ENCODE peak calls at places on chromosomes 11 and 22, in seven cellular contexts. N is RCC 7860; V is frontal cortex; L is Peyer's patch; G is cardiac muscle cell; H is T-cell; Q is stimulated activated CD4-positive, alpha-beta T cell treated with anti-CD3 and anti-CD28 coated beads, Interleukin-1b, Interleukin-23, amount 100 ng/mL, for 24 hours. K is an unnamed sample.

GRCh38 chr11:76830639-76831312 is 29.9 kb upstream of the ACER3 start:
- DNase-seq in N (no peak), V (no peak), L (no peak), G (no peak), H (no peak), Q (no peak), K (no peak)

GRCh38 chr22:27776410-27776958 is 25.1 kb downstream of the MN1 start:
- DNase-seq in N (no peak), V (no peak), L (no peak), G (no peak), H (no peak), Q (no peak), K (no peak)

GRCh38 chr22:27247691-27248434 is 553.7 kb downstream of the MN1 start:
- DNase-seq in N (no peak), V (no peak), L (no peak), G (no peak), H (no peak), Q (no peak), K (no peak)

GRCh38 chr22:39814899-39815298 is 78.7 kb downstream of the ENTHD1 start:
- DNase-seq in N (no peak), V (no peak), L (no peak), G (no peak), H (no peak), Q (no peak), K (peak)

GRCh38 chr11:130427049-130427388 is 1.4 kb downstream of the ADAMTS8 start:
- DNase-seq in N (no peak), V (no peak), L (no peak), G (no peak), H (no peak), Q (no peak), K (no peak)

GRCh38 chr22:28143961-28144745 is 225.1 kb upstream of the PITPNB start:
- DNase-seq in N (no peak), V (no peak), L (no peak), G (no peak), H (no peak), Q (no peak), K (no peak)

GRCh38 chr11:70567680-70568503 is 169.6 kb downstream of the CTTN start:
- DNase-seq in N (no peak), V (no peak), L (no peak), G (no peak), H (no peak), Q (no peak), K (peak)

GRCh38 chr11:65366340-65366773 is 11.8 kb downstream of the TIGD3 start:
- DNase-seq in N (peak), V (peak), L (no peak), G (peak), H (no peak), Q (no peak), K (peak)

GRCh38 chr11:71489311-71490043 is 36.5 kb downstream of the NADSYN1 start:
- DNase-seq in N (peak), V (no peak), L (no peak), G (no peak), H (no peak), Q (peak), K (peak)

GRCh38 chr11:69244286-69244685 is 49.7 kb upstream of the MYEOV start:
- DNase-seq in N (no peak), V (no peak), L (no peak), G (no peak), H (no peak), Q (no peak), K (no peak)

GRCh38 chr11:126647735-126648134 is 292.2 kb downstream of the ST3GAL4 start:
- DNase-seq in N (peak), V (no peak), L (no peak), G (no peak), H (no peak), Q (no peak), K (peak)

GRCh38 chr22:20565079-20565734 is 57.8 kb downstream of the MED15 start:
- DNase-seq in N (no peak), V (no peak), L (no peak), G (no peak), H (no peak), Q (no peak), K (no peak)

GRCh38 chr11:4038973-4039372 is 55.6 kb upstream of the RRM1 start:
- DNase-seq in N (no peak), V (no peak), L (no peak), G (no peak), H (no peak), Q (no peak), K (no peak)

GRCh38 chr11:19345519-19345847 is 104.7 kb upstream of the E2F8 start:
- DNase-seq in N (no peak), V (no peak), L (no peak), G (peak), H (no peak), Q (no peak), K (peak)

GRCh38 chr11:16776716-16777115 is 38.3 kb downstream of the C11orf58 start:
- DNase-seq in N (no peak), V (no peak), L (no peak), G (no peak), H (no peak), Q (no peak), K (peak)

GRCh38 chr11:117950320-117950719 is 21.1 kb upstream of the TMPRSS13 start:
- DNase-seq in N (no peak), V (no peak), L (peak), G (peak), H (peak), Q (no peak), K (no peak)

GRCh38 chr11:92199991-92200390 is 24.6 kb upstream of the FAT3 start:
- DNase-seq in N (no peak), V (no peak), L (no peak), G (no peak), H (no peak), Q (no peak), K (no peak)

GRCh38 chr11:133819916-133820315 is 25.4 kb downstream of the SPATA19 start:
- DNase-seq in N (no peak), V (no peak), L (no peak), G (no peak), H (no peak), Q (no peak), K (no peak)

GRCh38 chr22:23315341-23315917 is 135.1 kb downstream of the BCR start:
- DNase-seq in N (peak), V (no peak), L (peak), G (peak), H (peak), Q (peak), K (peak)

GRCh38 chr11:62150887-62151736 is 27.3 kb downstream of the INCENP start:
- DNase-seq in N (no peak), V (no peak), L (peak), G (no peak), H (no peak), Q (no peak), K (no peak)

GRCh38 chr11:125345706-125346561 is 150.1 kb downstream of the FEZ1 start:
- DNase-seq in N (no peak), V (peak), L (peak), G (peak), H (no peak), Q (peak), K (peak)

GRCh38 chr11:121522043-121522941 is 69.5 kb upstream of the SORL1-AS1 start:
- DNase-seq in N (no peak), V (no peak), L (no peak), G (no peak), H (no peak), Q (no peak), K (no peak)